ENCODE peak calls at places on chromosomes 11 and 22, in six cellular contexts. One of them, this sample, is unnamed.

GRCh38 chr22:20021196-20022181 is 579 bp downstream of the TANGO2 start:
- DNase-seq in K562: peak
- DNase-seq in H1: peak
- DNase-seq in GM12878: no peak
- DNase-seq in HepG2: peak
- DNase-seq in GM12891: no peak
- DNase-seq in this sample: no peak

GRCh38 chr11:62553839-62554361 is 7.3 kb upstream of the AHNAK start:
- DNase-seq in K562: no peak
- DNase-seq in GM12878: no peak
- DNase-seq in H1: no peak
- DNase-seq in HepG2: no peak
- DNase-seq in GM12891: no peak
- DNase-seq in this sample: no peak

GRCh38 chr11:36056160-36056751 is 112.4 kb downstream of the LDLRAD3 start:
- DNase-seq in GM12878: no peak
- DNase-seq in HepG2: no peak
- DNase-seq in GM12891: no peak
- DNase-seq in H1: peak
- DNase-seq in K562: peak
- DNase-seq in this sample: no peak

GRCh38 chr22:31122532-31123291 is at the start of gene INPP5J:
- DNase-seq in HepG2: peak
- DNase-seq in GM12878: no peak
- DNase-seq in H1: no peak
- DNase-seq in K562: peak
- DNase-seq in GM12891: no peak
- DNase-seq in this sample: no peak

GRCh38 chr11:10305964-10306918 is 1.4 kb downstream of the ADM start:
- DNase-seq in H1: peak
- DNase-seq in HepG2: no peak
- DNase-seq in K562: no peak
- DNase-seq in GM12878: no peak
- DNase-seq in GM12891: no peak
- DNase-seq in this sample: no peak

GRCh38 chr22:46336119-46337078 is 885 bp downstream of the TRMU start:
- DNase-seq in HepG2: peak
- DNase-seq in H1: no peak
- DNase-seq in K562: peak
- DNase-seq in GM12891: no peak
- DNase-seq in GM12878: no peak
- DNase-seq in this sample: no peak

GRCh38 chr11:133619973-133620372 is 87.7 kb upstream of the OPCML start:
- DNase-seq in HepG2: peak
- DNase-seq in GM12891: no peak
- DNase-seq in K562: no peak
- DNase-seq in GM12878: peak
- DNase-seq in H1: peak
- DNase-seq in this sample: no peak

GRCh38 chr11:67271548-67272284 is 5.4 kb downstream of the GRK2 start:
- DNase-seq in H1: no peak
- DNase-seq in GM12891: no peak
- DNase-seq in HepG2: no peak
- DNase-seq in GM12878: peak
- DNase-seq in K562: no peak
- DNase-seq in this sample: no peak

GRCh38 chr22:28883917-28884753 is 763 bp downstream of the ZNRF3 start:
- DNase-seq in K562: peak
- DNase-seq in GM12891: peak
- DNase-seq in GM12878: no peak
- DNase-seq in H1: peak
- DNase-seq in HepG2: no peak
- DNase-seq in this sample: no peak

GRCh38 chr22:31556627-31557203 is 60.4 kb downstream of the SFI1 start:
- DNase-seq in H1: no peak
- DNase-seq in HepG2: peak
- DNase-seq in GM12891: no peak
- DNase-seq in K562: no peak
- DNase-seq in GM12878: no peak
- DNase-seq in this sample: no peak

GRCh38 chr11:46560300-46561025 is 33.4 kb downstream of the AMBRA1 start:
- DNase-seq in K562: no peak
- DNase-seq in HepG2: no peak
- DNase-seq in GM12878: peak
- DNase-seq in GM12891: no peak
- DNase-seq in H1: no peak
- DNase-seq in this sample: no peak

GRCh38 chr11:94305146-94305545 is 766 bp downstream of the IZUMO1R start:
- DNase-seq in K562: no peak
- DNase-seq in GM12891: no peak
- DNase-seq in GM12878: no peak
- DNase-seq in HepG2: no peak
- DNase-seq in H1: no peak
- DNase-seq in this sample: no peak

GRCh38 chr11:110147965-110148709 is 54.9 kb downstream of the ZC3H12C start:
- DNase-seq in K562: no peak
- DNase-seq in HepG2: no peak
- DNase-seq in H1: no peak
- DNase-seq in GM12891: no peak
- DNase-seq in GM12878: no peak
- DNase-seq in this sample: no peak

GRCh38 chr11:125724125-125724524 is 22.0 kb upstream of the PATE1 start:
- DNase-seq in GM12878: no peak
- DNase-seq in HepG2: peak
- DNase-seq in H1: no peak
- DNase-seq in K562: no peak
- DNase-seq in GM12891: no peak
- DNase-seq in this sample: no peak

GRCh38 chr11:103700605-103701004 is 335.8 kb upstream of the DDI1 start:
- DNase-seq in GM12878: no peak
- DNase-seq in HepG2: no peak
- DNase-seq in GM12891: no peak
- DNase-seq in K562: no peak
- DNase-seq in H1: no peak
- DNase-seq in this sample: no peak

GRCh38 chr22:34160117-34160758 is 240.0 kb upstream of the LARGE1 start:
- DNase-seq in H1: no peak
- DNase-seq in GM12878: no peak
- DNase-seq in GM12891: no peak
- DNase-seq in K562: no peak
- DNase-seq in HepG2: no peak
- DNase-seq in this sample: no peak

GRCh38 chr11:65329503-65329902 is 4.1 kb upstream of the DPF2 start:
- DNase-seq in K562: no peak
- DNase-seq in GM12878: no peak
- DNase-seq in HepG2: no peak
- DNase-seq in H1: no peak
- DNase-seq in GM12891: no peak
- DNase-seq in this sample: no peak

GRCh38 chr11:47854667-47855066 is 6.5 kb upstream of the NUP160 start:
- DNase-seq in GM12891: no peak
- DNase-seq in H1: no peak
- DNase-seq in K562: no peak
- DNase-seq in GM12878: no peak
- DNase-seq in HepG2: no peak
- DNase-seq in this sample: no peak

GRCh38 chr22:40479126-40479800 is 108.9 kb downstream of the SGSM3 start:
- DNase-seq in K562: no peak
- DNase-seq in H1: peak
- DNase-seq in GM12878: no peak
- DNase-seq in GM12891: no peak
- DNase-seq in HepG2: no peak
- DNase-seq in this sample: no peak

GRCh38 chr11:113991170-113991569 is 16.3 kb downstream of the HTR3A start:
- DNase-seq in GM12878: no peak
- DNase-seq in GM12891: no peak
- DNase-seq in HepG2: peak
- DNase-seq in H1: peak
- DNase-seq in K562: peak
- DNase-seq in this sample: no peak

GRCh38 chr11:26297179-26297970 is 34.6 kb upstream of the ANO3 start:
- DNase-seq in K562: peak
- DNase-seq in GM12878: no peak
- DNase-seq in H1: no peak
- DNase-seq in GM12891: no peak
- DNase-seq in HepG2: peak
- DNase-seq in this sample: no peak

GRCh38 chr11:7688238-7688826 is 15.0 kb upstream of the CYB5R2 start:
- DNase-seq in HepG2: peak
- DNase-seq in H1: no peak
- DNase-seq in GM12891: no peak
- DNase-seq in K562: peak
- DNase-seq in GM12878: no peak
- DNase-seq in this sample: no peak

GRCh38 chr11:126318642-126319373 is 14.9 kb downstream of the DCPS start:
- DNase-seq in GM12878: peak
- DNase-seq in HepG2: no peak
- DNase-seq in GM12891: no peak
- DNase-seq in K562: no peak
- DNase-seq in H1: no peak
- DNase-seq in this sample: no peak

GRCh38 chr11:57154718-57155117 is 27.0 kb upstream of the LRRC55 start:
- DNase-seq in GM12891: no peak
- DNase-seq in H1: no peak
- DNase-seq in GM12878: no peak
- DNase-seq in K562: no peak
- DNase-seq in HepG2: no peak
- DNase-seq in this sample: no peak

GRCh38 chr22:37431811-37432707 is 4.8 kb upstream of the ELFN2 start:
- DNase-seq in HepG2: peak
- DNase-seq in GM12891: no peak
- DNase-seq in K562: no peak
- DNase-seq in GM12878: no peak
- DNase-seq in H1: no peak
- DNase-seq in this sample: no peak
- TF ChIP-seq POLR2AphosphoS5 in HepG2: no peak
- TF ChIP-seq POLR2AphosphoS5 in GM12891: no peak
- TF ChIP-seq POLR2AphosphoS5 in K562: no peak
- TF ChIP-seq POLR2AphosphoS5 in GM12878: no peak
- TF ChIP-seq POLR2AphosphoS5 in H1: no peak
- TF ChIP-seq POLR2AphosphoS5 in this sample: no peak

GRCh38 chr22:41943661-41944209 is 3.2 kb downstream of the CENPM start:
- DNase-seq in GM12878: no peak
- DNase-seq in HepG2: no peak
- DNase-seq in GM12891: no peak
- DNase-seq in K562: no peak
- DNase-seq in H1: no peak
- DNase-seq in this sample: no peak

GRCh38 chr22:41936894-41937169 is 10.1 kb downstream of the CENPM start:
- DNase-seq in H1: no peak
- DNase-seq in GM12891: no peak
- DNase-seq in HepG2: no peak
- DNase-seq in K562: no peak
- DNase-seq in GM12878: no peak
- DNase-seq in this sample: no peak

GRCh38 chr22:41935015-41935908 is 8.7 kb upstream of the TNFRSF13C start:
- DNase-seq in GM12891: no peak
- DNase-seq in H1: no peak
- DNase-seq in K562: no peak
- DNase-seq in HepG2: no peak
- DNase-seq in GM12878: no peak
- DNase-seq in this sample: no peak

GRCh38 chr22:41940853-41941765 is 5.8 kb downstream of the CENPM start:
- DNase-seq in HepG2: peak
- DNase-seq in GM12891: no peak
- DNase-seq in H1: peak
- DNase-seq in K562: peak
- DNase-seq in GM12878: no peak
- DNase-seq in this sample: peak

GRCh38 chr22:41939981-41940852 is 6.7 kb downstream of the CENPM start:
- DNase-seq in K562: peak
- DNase-seq in H1: no peak
- DNase-seq in GM12891: no peak
- DNase-seq in GM12878: peak
- DNase-seq in HepG2: no peak
- DNase-seq in this sample: peak
- TF ChIP-seq POLR2A in K562: no peak
- TF ChIP-seq POLR2A in H1: no peak
- TF ChIP-seq POLR2A in GM12891: peak
- TF ChIP-seq POLR2A in GM12878: peak
- TF ChIP-seq POLR2A in HepG2: no peak
- TF ChIP-seq POLR2A in this sample: peak

DNA sequence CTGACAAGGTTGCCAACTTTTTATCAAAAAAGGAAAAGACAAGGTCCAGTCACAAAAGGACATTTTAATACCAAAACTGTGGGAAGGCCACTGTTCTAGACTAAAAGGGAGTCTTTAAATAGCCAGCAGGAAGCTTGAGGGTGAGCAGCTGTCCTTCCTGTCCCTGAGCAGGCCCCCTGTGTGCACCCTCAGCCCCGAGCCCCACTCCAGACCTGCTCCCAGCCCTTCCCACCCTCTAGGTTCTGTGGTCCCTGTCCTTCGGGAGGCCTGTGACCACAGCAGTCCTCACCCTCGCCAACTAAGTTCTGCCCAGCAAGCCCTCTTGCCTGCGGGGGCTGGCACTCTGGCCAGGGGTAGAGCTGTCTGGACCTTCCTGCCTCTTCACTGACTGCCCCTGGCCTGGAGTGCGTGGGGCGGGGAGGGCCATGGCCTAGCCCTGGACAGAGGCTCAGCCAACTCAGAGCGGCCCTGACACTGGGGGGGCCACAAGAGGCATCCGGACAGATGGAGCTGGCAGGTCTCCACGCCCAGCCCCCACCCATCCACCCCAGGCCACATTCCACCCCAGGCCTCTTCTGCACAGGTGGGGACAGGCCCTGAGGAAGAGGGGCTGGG is 1.6 kb upstream of the PLXNB2 start:
- DNase-seq in HepG2: no peak
- DNase-seq in GM12891: no peak
- DNase-seq in H1: no peak
- DNase-seq in K562: no peak
- DNase-seq in GM12878: no peak
- DNase-seq in this sample: no peak
- TF ChIP-seq TAF1 in HepG2: no peak
- TF ChIP-seq TAF1 in GM12891: no peak
- TF ChIP-seq TAF1 in H1: no peak
- TF ChIP-seq TAF1 in K562: no peak
- TF ChIP-seq TAF1 in GM12878: no peak
- TF ChIP-seq TAF1 in this sample: no peak

GRCh38 chr11:78046486-78046854 is 17.2 kb upstream of the THRSP start:
- DNase-seq in GM12891: no peak
- DNase-seq in K562: no peak
- DNase-seq in GM12878: no peak
- DNase-seq in HepG2: no peak
- DNase-seq in H1: no peak
- DNase-seq in this sample: no peak

GRCh38 chr11:78044706-78045105 is 19.0 kb upstream of the THRSP start:
- DNase-seq in H1: no peak
- DNase-seq in HepG2: no peak
- DNase-seq in K562: no peak
- DNase-seq in GM12878: no peak
- DNase-seq in GM12891: no peak
- DNase-seq in this sample: no peak

GRCh38 chr11:78042858-78043257 is 19.8 kb upstream of the KCTD14 start:
- DNase-seq in K562: no peak
- DNase-seq in HepG2: no peak
- DNase-seq in H1: no peak
- DNase-seq in GM12891: no peak
- DNase-seq in GM12878: no peak
- DNase-seq in this sample: no peak

GRCh38 chr11:78048561-78048960 is 15.1 kb upstream of the THRSP start:
- DNase-seq in GM12878: no peak
- DNase-seq in HepG2: no peak
- DNase-seq in K562: no peak
- DNase-seq in H1: no peak
- DNase-seq in GM12891: no peak
- DNase-seq in this sample: no peak

GRCh38 chr11:78045851-78046485 is 17.7 kb upstream of the THRSP start:
- DNase-seq in H1: peak
- DNase-seq in GM12891: peak
- DNase-seq in GM12878: no peak
- DNase-seq in HepG2: peak
- DNase-seq in K562: peak
- DNase-seq in this sample: peak
- TF ChIP-seq POLR2AphosphoS5 in H1: no peak
- TF ChIP-seq POLR2AphosphoS5 in GM12891: no peak
- TF ChIP-seq POLR2AphosphoS5 in GM12878: peak
- TF ChIP-seq POLR2AphosphoS5 in HepG2: no peak
- TF ChIP-seq POLR2AphosphoS5 in K562: no peak
- TF ChIP-seq POLR2AphosphoS5 in this sample: no peak

This sample was measured in GM12892.